ENCODE peak calls at places on chromosomes 7 and 10, in five cellular contexts. One of them, this sample, is unnamed.

GRCh38 chr10:106082865-106083264 is 1081.6 kb downstream of the SORCS1 start:
- DNase-seq in fibroblast of lung: no peak
- DNase-seq in A549: no peak
- DNase-seq in AG04450: no peak
- DNase-seq in thoracic aorta: no peak
- DNase-seq in this sample: no peak

GRCh38 chr7:15929406-15929805 is 242.9 kb upstream of the MEOX2 start:
- DNase-seq in AG04450: no peak
- DNase-seq in A549: no peak
- DNase-seq in thoracic aorta: no peak
- DNase-seq in fibroblast of lung: no peak
- DNase-seq in this sample: no peak

GRCh38 chr7:83060218-83060617 is 102.5 kb downstream of the PCLO start:
- DNase-seq in AG04450: no peak
- DNase-seq in A549: no peak
- DNase-seq in fibroblast of lung: no peak
- DNase-seq in thoracic aorta: no peak
- DNase-seq in this sample: no peak

GRCh38 chr7:112060625-112061024 is 145.6 kb downstream of the DOCK4 start:
- DNase-seq in AG04450: no peak
- DNase-seq in fibroblast of lung: no peak
- DNase-seq in A549: no peak
- DNase-seq in thoracic aorta: no peak
- DNase-seq in this sample: no peak

GRCh38 chr10:34609287-34609940 is 205.7 kb downstream of the PARD3 start:
- DNase-seq in thoracic aorta: no peak
- DNase-seq in fibroblast of lung: no peak
- DNase-seq in A549: no peak
- DNase-seq in AG04450: no peak
- DNase-seq in this sample: no peak

GRCh38 chr10:89702121-89702480 is 711 bp downstream of the KIF20B start:
- DNase-seq in A549: peak
- DNase-seq in thoracic aorta: no peak
- DNase-seq in fibroblast of lung: peak
- DNase-seq in AG04450: no peak
- DNase-seq in this sample: no peak

GRCh38 chr7:2629740-2630681 is 1.8 kb upstream of the TTYH3 start:
- DNase-seq in fibroblast of lung: no peak
- DNase-seq in thoracic aorta: no peak
- DNase-seq in AG04450: no peak
- DNase-seq in A549: no peak
- DNase-seq in this sample: peak

GRCh38 chr7:73682745-73683055 is 553 bp downstream of the DNAJC30 start:
- DNase-seq in AG04450: no peak
- DNase-seq in fibroblast of lung: no peak
- DNase-seq in A549: no peak
- DNase-seq in thoracic aorta: no peak
- DNase-seq in this sample: no peak

GRCh38 chr7:80791509-80791929 is 127.3 kb downstream of the SEMA3C start:
- DNase-seq in fibroblast of lung: no peak
- DNase-seq in A549: no peak
- DNase-seq in AG04450: no peak
- DNase-seq in thoracic aorta: no peak
- DNase-seq in this sample: no peak

GRCh38 chr10:3339121-3339520 is 166.5 kb upstream of the PITRM1 start:
- DNase-seq in A549: no peak
- DNase-seq in AG04450: no peak
- DNase-seq in fibroblast of lung: no peak
- DNase-seq in thoracic aorta: no peak
- DNase-seq in this sample: no peak

GRCh38 chr7:84100866-84101265 is 93.7 kb downstream of the SEMA3A start:
- DNase-seq in AG04450: no peak
- DNase-seq in thoracic aorta: no peak
- DNase-seq in fibroblast of lung: peak
- DNase-seq in A549: peak
- DNase-seq in this sample: no peak

GRCh38 chr10:13859979-13860619 is 273.3 kb downstream of the PRPF18 start:
- DNase-seq in AG04450: no peak
- DNase-seq in fibroblast of lung: no peak
- DNase-seq in thoracic aorta: no peak
- DNase-seq in A549: no peak
- DNase-seq in this sample: no peak

GRCh38 chr7:64887756-64888508 is 15.1 kb upstream of the ZNF273 start:
- DNase-seq in AG04450: no peak
- DNase-seq in A549: no peak
- DNase-seq in fibroblast of lung: no peak
- DNase-seq in thoracic aorta: no peak
- DNase-seq in this sample: no peak

GRCh38 chr10:110843031-110843430 is 28.7 kb upstream of the PDCD4 start:
- DNase-seq in AG04450: no peak
- DNase-seq in A549: no peak
- DNase-seq in fibroblast of lung: no peak
- DNase-seq in thoracic aorta: no peak
- DNase-seq in this sample: no peak

GRCh38 chr7:45216181-45216580 is 58.6 kb downstream of the RAMP3 start:
- DNase-seq in A549: no peak
- DNase-seq in fibroblast of lung: no peak
- DNase-seq in thoracic aorta: no peak
- DNase-seq in AG04450: no peak
- DNase-seq in this sample: no peak

GRCh38 chr10:49744091-49744685 is 17.9 kb downstream of the OGDHL start:
- DNase-seq in fibroblast of lung: no peak
- DNase-seq in A549: no peak
- DNase-seq in AG04450: no peak
- DNase-seq in thoracic aorta: no peak
- DNase-seq in this sample: no peak

GRCh38 chr7:127504715-127505114 is 80.7 kb downstream of the GCC1 start:
- DNase-seq in AG04450: no peak
- DNase-seq in thoracic aorta: no peak
- DNase-seq in A549: no peak
- DNase-seq in fibroblast of lung: peak
- DNase-seq in this sample: no peak

GRCh38 chr7:90749262-90749661 is 153.1 kb downstream of the CDK14 start:
- DNase-seq in fibroblast of lung: no peak
- DNase-seq in A549: no peak
- DNase-seq in AG04450: no peak
- DNase-seq in thoracic aorta: no peak
- DNase-seq in this sample: no peak
- H3K4me3 ChIP-seq in fibroblast of lung: no peak
- H3K4me3 ChIP-seq in A549: no peak
- H3K4me3 ChIP-seq in AG04450: no peak
- H3K4me3 ChIP-seq in thoracic aorta: no peak
- H3K4me3 ChIP-seq in this sample: no peak

DNA sequence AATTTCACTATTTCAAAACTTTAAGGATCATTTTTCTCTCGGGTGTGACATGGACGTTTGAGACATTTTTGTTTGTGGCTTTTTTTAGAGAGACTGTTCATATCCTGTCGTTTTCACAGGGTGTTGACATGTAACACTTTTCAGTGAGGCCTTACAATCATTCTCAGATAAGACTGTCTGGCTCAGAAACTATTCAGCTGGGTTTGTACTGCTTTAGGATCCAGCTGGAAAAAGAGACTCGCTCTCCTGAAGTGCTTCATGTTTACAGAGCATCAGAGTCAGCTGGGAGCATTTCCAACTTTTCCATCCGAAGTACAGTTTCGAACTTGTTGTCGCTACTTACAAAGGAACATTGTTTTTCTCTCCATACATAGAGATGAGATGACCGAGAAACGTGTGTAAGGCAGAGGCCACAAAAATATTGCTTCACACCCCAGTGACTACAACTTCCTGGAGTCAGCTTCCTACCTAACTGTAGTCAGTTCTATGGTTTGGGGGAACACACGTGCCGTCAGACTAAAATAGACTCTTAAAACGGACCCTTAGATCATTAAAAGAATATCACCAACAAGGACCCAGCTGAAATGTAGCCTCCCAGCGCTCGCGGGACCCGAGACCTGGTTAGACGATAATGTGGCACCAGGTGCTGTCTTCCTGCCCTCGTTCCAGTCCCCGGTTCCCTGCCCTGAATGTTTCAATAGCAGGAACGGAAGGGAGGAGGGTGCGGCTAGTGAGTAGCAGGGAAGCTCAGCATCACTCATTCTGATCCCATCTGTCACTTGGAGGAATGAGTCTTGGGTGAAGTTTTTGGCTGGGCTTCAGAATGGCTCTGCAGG is 78.0 kb downstream of the MKI67 start:
- DNase-seq in fibroblast of lung: peak
- DNase-seq in thoracic aorta: no peak
- DNase-seq in AG04450: no peak
- DNase-seq in A549: no peak
- DNase-seq in this sample: no peak
- TF ChIP-seq CTCF in fibroblast of lung: no peak
- TF ChIP-seq CTCF in thoracic aorta: no peak
- TF ChIP-seq CTCF in AG04450: no peak
- TF ChIP-seq CTCF in A549: no peak
- TF ChIP-seq CTCF in this sample: no peak

GRCh38 chr10:36172574-36172973 is 530.5 kb upstream of the FZD8 start:
- DNase-seq in AG04450: peak
- DNase-seq in thoracic aorta: no peak
- DNase-seq in fibroblast of lung: peak
- DNase-seq in A549: no peak
- DNase-seq in this sample: no peak
- H3K4me3 ChIP-seq in AG04450: peak
- H3K4me3 ChIP-seq in thoracic aorta: peak
- H3K4me3 ChIP-seq in fibroblast of lung: no peak
- H3K4me3 ChIP-seq in A549: no peak
- H3K4me3 ChIP-seq in this sample: no peak

GRCh38 chr7:146096994-146097393 is 19.6 kb upstream of the CNTNAP2 start:
- DNase-seq in AG04450: no peak
- DNase-seq in A549: no peak
- DNase-seq in thoracic aorta: no peak
- DNase-seq in fibroblast of lung: no peak
- DNase-seq in this sample: no peak
- TF ChIP-seq CTCF in AG04450: no peak
- TF ChIP-seq CTCF in A549: no peak
- TF ChIP-seq CTCF in thoracic aorta: no peak
- TF ChIP-seq CTCF in fibroblast of lung: peak
- TF ChIP-seq CTCF in this sample: no peak